ENCODE peak calls at places on chromosomes 12 and 14, in seven cellular contexts. One of them, this sample, is unnamed.

GRCh38 chr14:95132732-95133131 is 24.6 kb downstream of the DICER1 start:
- DNase-seq in RWPE1: no peak
- DNase-seq in CD4-positive, alpha-beta T cell: no peak
- DNase-seq in MM.1S: no peak
- DNase-seq in AG10803: no peak
- DNase-seq in psoas muscle: no peak
- DNase-seq in mammary epithelial cell: no peak
- DNase-seq in this sample: no peak

GRCh38 chr12:120211243-120211903 is 10.5 kb upstream of the RPLP0 start:
- DNase-seq in RWPE1: no peak
- DNase-seq in CD4-positive, alpha-beta T cell: no peak
- DNase-seq in MM.1S: no peak
- DNase-seq in AG10803: no peak
- DNase-seq in psoas muscle: no peak
- DNase-seq in mammary epithelial cell: no peak
- DNase-seq in this sample: no peak

GRCh38 chr14:93219103-93219726 is 12.2 kb downstream of the UBR7 start:
- DNase-seq in RWPE1: peak
- DNase-seq in CD4-positive, alpha-beta T cell: peak
- DNase-seq in MM.1S: peak
- DNase-seq in AG10803: peak
- DNase-seq in psoas muscle: no peak
- DNase-seq in mammary epithelial cell: peak
- DNase-seq in this sample: no peak

GRCh38 chr14:94089479-94089878 is 8.4 kb downstream of the IFI27L1 start:
- DNase-seq in RWPE1: no peak
- DNase-seq in CD4-positive, alpha-beta T cell: no peak
- DNase-seq in MM.1S: no peak
- DNase-seq in AG10803: no peak
- DNase-seq in psoas muscle: no peak
- DNase-seq in mammary epithelial cell: peak
- DNase-seq in this sample: no peak

GRCh38 chr14:74014299-74014698 is 4.8 kb downstream of the ENTPD5 start:
- DNase-seq in RWPE1: no peak
- DNase-seq in CD4-positive, alpha-beta T cell: no peak
- DNase-seq in MM.1S: no peak
- DNase-seq in AG10803: no peak
- DNase-seq in psoas muscle: no peak
- DNase-seq in mammary epithelial cell: no peak
- DNase-seq in this sample: no peak

GRCh38 chr14:90900712-90901111 is 84.5 kb upstream of the TTC7B start:
- DNase-seq in RWPE1: no peak
- DNase-seq in CD4-positive, alpha-beta T cell: no peak
- DNase-seq in MM.1S: no peak
- DNase-seq in AG10803: peak
- DNase-seq in psoas muscle: no peak
- DNase-seq in mammary epithelial cell: no peak
- DNase-seq in this sample: no peak

GRCh38 chr14:32382704-32383103 is 53.6 kb downstream of the AKAP6 start:
- DNase-seq in RWPE1: peak
- DNase-seq in CD4-positive, alpha-beta T cell: no peak
- DNase-seq in MM.1S: peak
- DNase-seq in AG10803: no peak
- DNase-seq in psoas muscle: no peak
- DNase-seq in mammary epithelial cell: peak
- DNase-seq in this sample: no peak

GRCh38 chr14:78188882-78189281 is 18.7 kb downstream of the NRXN3 start:
- DNase-seq in RWPE1: no peak
- DNase-seq in CD4-positive, alpha-beta T cell: no peak
- DNase-seq in MM.1S: no peak
- DNase-seq in AG10803: no peak
- DNase-seq in psoas muscle: no peak
- DNase-seq in mammary epithelial cell: no peak
- DNase-seq in this sample: no peak

GRCh38 chr12:45243963-45244362 is 28.1 kb downstream of the ANO6 start:
- DNase-seq in RWPE1: no peak
- DNase-seq in CD4-positive, alpha-beta T cell: no peak
- DNase-seq in MM.1S: no peak
- DNase-seq in AG10803: no peak
- DNase-seq in psoas muscle: no peak
- DNase-seq in mammary epithelial cell: no peak
- DNase-seq in this sample: no peak

GRCh38 chr12:6936642-6937480 is 6.8 kb upstream of the RNU7-1 start:
- DNase-seq in RWPE1: no peak
- DNase-seq in CD4-positive, alpha-beta T cell: no peak
- DNase-seq in MM.1S: no peak
- DNase-seq in AG10803: no peak
- DNase-seq in psoas muscle: no peak
- DNase-seq in mammary epithelial cell: no peak
- DNase-seq in this sample: no peak

GRCh38 chr12:7110661-7111060 is 1.6 kb upstream of the C1RL start:
- DNase-seq in RWPE1: no peak
- DNase-seq in CD4-positive, alpha-beta T cell: no peak
- DNase-seq in MM.1S: no peak
- DNase-seq in AG10803: no peak
- DNase-seq in psoas muscle: no peak
- DNase-seq in mammary epithelial cell: no peak
- DNase-seq in this sample: no peak

GRCh38 chr14:87944987-87945604 is 47.9 kb downstream of the GALC start:
- DNase-seq in RWPE1: peak
- DNase-seq in CD4-positive, alpha-beta T cell: no peak
- DNase-seq in MM.1S: peak
- DNase-seq in AG10803: peak
- DNase-seq in psoas muscle: no peak
- DNase-seq in mammary epithelial cell: peak
- DNase-seq in this sample: no peak

GRCh38 chr12:24153041-24153440 is 203.6 kb upstream of the SOX5 start:
- DNase-seq in RWPE1: no peak
- DNase-seq in CD4-positive, alpha-beta T cell: no peak
- DNase-seq in MM.1S: no peak
- DNase-seq in AG10803: no peak
- DNase-seq in psoas muscle: no peak
- DNase-seq in mammary epithelial cell: no peak
- DNase-seq in this sample: no peak

GRCh38 chr12:6866920-6867406 is 368 bp upstream of the TPI1 start:
- DNase-seq in RWPE1: no peak
- DNase-seq in CD4-positive, alpha-beta T cell: no peak
- DNase-seq in MM.1S: no peak
- DNase-seq in AG10803: no peak
- DNase-seq in psoas muscle: no peak
- DNase-seq in mammary epithelial cell: no peak
- DNase-seq in this sample: no peak

GRCh38 chr12:43309845-43310405 is 242.1 kb downstream of the ADAMTS20 start:
- DNase-seq in RWPE1: no peak
- DNase-seq in CD4-positive, alpha-beta T cell: no peak
- DNase-seq in MM.1S: peak
- DNase-seq in AG10803: peak
- DNase-seq in psoas muscle: no peak
- DNase-seq in mammary epithelial cell: peak
- DNase-seq in this sample: no peak

GRCh38 chr12:108635997-108636808 is 2.5 kb upstream of the SELPLG start:
- DNase-seq in RWPE1: no peak
- DNase-seq in CD4-positive, alpha-beta T cell: no peak
- DNase-seq in MM.1S: peak
- DNase-seq in AG10803: no peak
- DNase-seq in psoas muscle: no peak
- DNase-seq in mammary epithelial cell: no peak
- DNase-seq in this sample: no peak

GRCh38 chr12:69348162-69348938 is at the start of gene LYZ:
- DNase-seq in RWPE1: no peak
- DNase-seq in CD4-positive, alpha-beta T cell: no peak
- DNase-seq in MM.1S: no peak
- DNase-seq in AG10803: no peak
- DNase-seq in psoas muscle: no peak
- DNase-seq in mammary epithelial cell: no peak
- DNase-seq in this sample: no peak

GRCh38 chr12:17097674-17098073 is 491.7 kb upstream of the LMO3 start:
- DNase-seq in RWPE1: no peak
- DNase-seq in CD4-positive, alpha-beta T cell: no peak
- DNase-seq in MM.1S: no peak
- DNase-seq in AG10803: no peak
- DNase-seq in psoas muscle: no peak
- DNase-seq in mammary epithelial cell: no peak
- DNase-seq in this sample: no peak

GRCh38 chr12:31524791-31525495 is 66.0 kb downstream of the DENND5B start:
- DNase-seq in RWPE1: peak
- DNase-seq in CD4-positive, alpha-beta T cell: no peak
- DNase-seq in MM.1S: peak
- DNase-seq in AG10803: peak
- DNase-seq in psoas muscle: no peak
- DNase-seq in mammary epithelial cell: peak
- DNase-seq in this sample: no peak

GRCh38 chr14:83384253-83384652 is 1850.6 kb upstream of the SEL1L start:
- DNase-seq in RWPE1: no peak
- DNase-seq in CD4-positive, alpha-beta T cell: no peak
- DNase-seq in MM.1S: no peak
- DNase-seq in AG10803: no peak
- DNase-seq in psoas muscle: no peak
- DNase-seq in mammary epithelial cell: no peak
- DNase-seq in this sample: no peak

GRCh38 chr12:96810477-96810876 is 96.6 kb upstream of the NEDD1 start:
- DNase-seq in RWPE1: no peak
- DNase-seq in CD4-positive, alpha-beta T cell: no peak
- DNase-seq in MM.1S: no peak
- DNase-seq in AG10803: no peak
- DNase-seq in psoas muscle: no peak
- DNase-seq in mammary epithelial cell: no peak
- DNase-seq in this sample: no peak

GRCh38 chr12:3604281-3604680 is 113.3 kb downstream of the PRMT8 start:
- DNase-seq in RWPE1: no peak
- DNase-seq in CD4-positive, alpha-beta T cell: no peak
- DNase-seq in MM.1S: no peak
- DNase-seq in AG10803: no peak
- DNase-seq in psoas muscle: no peak
- DNase-seq in mammary epithelial cell: no peak
- DNase-seq in this sample: no peak

GRCh38 chr14:53399057-53399456 is 245.9 kb upstream of the DDHD1 start:
- DNase-seq in RWPE1: peak
- DNase-seq in CD4-positive, alpha-beta T cell: no peak
- DNase-seq in MM.1S: no peak
- DNase-seq in AG10803: peak
- DNase-seq in psoas muscle: no peak
- DNase-seq in mammary epithelial cell: no peak
- DNase-seq in this sample: no peak

DNA sequence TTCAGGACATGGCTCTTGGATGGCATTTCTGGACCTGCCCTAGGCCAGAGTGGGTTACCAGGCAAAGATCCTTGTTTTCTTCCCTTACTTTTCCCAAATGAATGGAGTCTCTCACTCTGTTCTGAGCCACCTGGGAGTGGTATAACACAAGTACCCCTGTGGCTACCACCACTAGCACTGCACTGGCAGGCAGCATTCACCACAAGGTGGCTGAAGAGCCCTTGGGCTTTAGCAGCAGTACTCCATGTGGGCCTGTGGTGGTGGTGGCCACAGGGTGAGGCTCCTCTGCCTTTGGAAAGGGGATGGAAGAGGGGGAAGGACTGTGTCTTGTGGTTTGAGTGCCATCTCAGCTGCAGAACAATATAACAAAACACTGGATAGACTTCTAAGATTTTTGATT is 38.0 kb upstream of the LMNTD1 start:
- DNase-seq in RWPE1: no peak
- DNase-seq in CD4-positive, alpha-beta T cell: no peak
- DNase-seq in MM.1S: no peak
- DNase-seq in AG10803: no peak
- DNase-seq in psoas muscle: no peak
- DNase-seq in mammary epithelial cell: no peak
- DNase-seq in this sample: no peak
- TF ChIP-seq CTCF in RWPE1: no peak
- TF ChIP-seq CTCF in CD4-positive, alpha-beta T cell: no peak
- TF ChIP-seq CTCF in MM.1S: no peak
- TF ChIP-seq CTCF in AG10803: no peak
- TF ChIP-seq CTCF in psoas muscle: no peak
- TF ChIP-seq CTCF in mammary epithelial cell: peak
- TF ChIP-seq CTCF in this sample: no peak

GRCh38 chr12:124939428-124940142 is 25.1 kb upstream of the UBC start:
- DNase-seq in RWPE1: peak
- DNase-seq in CD4-positive, alpha-beta T cell: peak
- DNase-seq in MM.1S: peak
- DNase-seq in AG10803: peak
- DNase-seq in psoas muscle: peak
- DNase-seq in mammary epithelial cell: peak
- DNase-seq in this sample: peak
- TF ChIP-seq CTCF in RWPE1: peak
- TF ChIP-seq CTCF in CD4-positive, alpha-beta T cell: no peak
- TF ChIP-seq CTCF in MM.1S: no peak
- TF ChIP-seq CTCF in AG10803: no peak
- TF ChIP-seq CTCF in psoas muscle: peak
- TF ChIP-seq CTCF in mammary epithelial cell: no peak
- TF ChIP-seq CTCF in this sample: no peak

GRCh38 chr14:37571391-37571790 is 23.7 kb downstream of the FOXA1 start:
- DNase-seq in RWPE1: no peak
- DNase-seq in CD4-positive, alpha-beta T cell: no peak
- DNase-seq in MM.1S: no peak
- DNase-seq in AG10803: no peak
- DNase-seq in psoas muscle: no peak
- DNase-seq in mammary epithelial cell: no peak
- DNase-seq in this sample: no peak

GRCh38 chr14:37569729-37570128 is 25.3 kb downstream of the FOXA1 start:
- DNase-seq in RWPE1: no peak
- DNase-seq in CD4-positive, alpha-beta T cell: no peak
- DNase-seq in MM.1S: no peak
- DNase-seq in AG10803: no peak
- DNase-seq in psoas muscle: no peak
- DNase-seq in mammary epithelial cell: no peak
- DNase-seq in this sample: no peak

GRCh38 chr14:37563189-37563588 is 31.9 kb downstream of the FOXA1 start:
- DNase-seq in RWPE1: no peak
- DNase-seq in CD4-positive, alpha-beta T cell: no peak
- DNase-seq in MM.1S: no peak
- DNase-seq in AG10803: no peak
- DNase-seq in psoas muscle: no peak
- DNase-seq in mammary epithelial cell: no peak
- DNase-seq in this sample: no peak

GRCh38 chr14:37566811-37567371 is 28.2 kb downstream of the FOXA1 start:
- DNase-seq in RWPE1: no peak
- DNase-seq in CD4-positive, alpha-beta T cell: no peak
- DNase-seq in MM.1S: no peak
- DNase-seq in AG10803: no peak
- DNase-seq in psoas muscle: no peak
- DNase-seq in mammary epithelial cell: peak
- DNase-seq in this sample: no peak

DNA sequence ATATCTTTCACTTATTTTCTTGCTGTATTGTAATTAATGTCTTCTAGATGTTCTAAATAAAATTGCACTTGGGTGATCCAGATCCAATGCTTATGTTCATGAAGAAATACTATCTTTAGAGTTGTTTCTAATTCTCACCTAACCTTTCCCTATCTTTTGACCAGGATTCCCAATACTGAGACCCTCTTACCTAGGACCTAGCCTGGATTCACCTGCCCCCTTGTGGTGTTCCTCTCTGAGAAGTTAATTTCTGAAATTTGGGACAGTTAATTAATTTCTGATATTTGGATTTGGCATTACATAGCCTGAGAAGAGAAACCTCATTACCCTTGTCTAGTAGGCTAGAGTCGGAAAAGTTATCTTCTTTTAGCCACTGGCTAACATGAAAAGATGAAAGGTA is 29.5 kb downstream of the FOXA1 start:
- DNase-seq in RWPE1: no peak
- DNase-seq in CD4-positive, alpha-beta T cell: no peak
- DNase-seq in MM.1S: no peak
- DNase-seq in AG10803: no peak
- DNase-seq in psoas muscle: no peak
- DNase-seq in mammary epithelial cell: no peak
- DNase-seq in this sample: no peak
- TF ChIP-seq CTCF in RWPE1: no peak
- TF ChIP-seq CTCF in CD4-positive, alpha-beta T cell: no peak
- TF ChIP-seq CTCF in MM.1S: peak
- TF ChIP-seq CTCF in AG10803: no peak
- TF ChIP-seq CTCF in psoas muscle: no peak
- TF ChIP-seq CTCF in mammary epithelial cell: no peak
- TF ChIP-seq CTCF in this sample: no peak

GRCh38 chr12:109934026-109934425 is 34.0 kb downstream of the TCHP start:
- DNase-seq in RWPE1: no peak
- DNase-seq in CD4-positive, alpha-beta T cell: no peak
- DNase-seq in MM.1S: no peak
- DNase-seq in AG10803: peak
- DNase-seq in psoas muscle: no peak
- DNase-seq in mammary epithelial cell: no peak
- DNase-seq in this sample: no peak
- TF ChIP-seq CTCF in RWPE1: no peak
- TF ChIP-seq CTCF in CD4-positive, alpha-beta T cell: no peak
- TF ChIP-seq CTCF in MM.1S: no peak
- TF ChIP-seq CTCF in AG10803: peak
- TF ChIP-seq CTCF in psoas muscle: no peak
- TF ChIP-seq CTCF in mammary epithelial cell: peak
- TF ChIP-seq CTCF in this sample: no peak

This sample was measured in omental fat pad.